ENCODE peak calls at places on chromosomes 3 and 15, in four cellular contexts. J, U, R and T are unnamed samples. For H3K4me1 and H3K9me3, the result is how much of the 10 kb centered on the place peaks cover.

GRCh38 chr15:92971081-92971480 is 71.0 kb downstream of the CHD2 start:
- DNase-seq in J (no peak), U (no peak), R (no peak), T (no peak)

GRCh38 chr3:127680790-127681189 is 8.0 kb downstream of the ABTB1 start:
- DNase-seq in J (peak), U (no peak), R (no peak), T (no peak)

GRCh38 chr3:172065967-172066762 is 26.8 kb downstream of the FNDC3B start:
- DNase-seq in J (no peak), U (peak), R (no peak), T (no peak)

GRCh38 chr15:39205506-39206371 is 375.1 kb upstream of the THBS1 start:
- DNase-seq in J (no peak), U (no peak), R (no peak), T (no peak)

GRCh38 chr3:46731795-46732194 is 14.1 kb upstream of the PRSS50 start:
- DNase-seq in J (no peak), U (no peak), R (no peak), T (no peak)

GRCh38 chr3:43817825-43818224 is 127.1 kb downstream of the ABHD5 start:
- DNase-seq in J (no peak), U (no peak), R (no peak), T (no peak)

GRCh38 chr3:145094355-145094941 is 1066.5 kb downstream of the PLOD2 start:
- DNase-seq in J (no peak), U (peak), R (peak), T (peak)

GRCh38 chr15:53448215-53449001 is 311.1 kb downstream of the WDR72 start:
- DNase-seq in J (no peak), U (no peak), R (no peak), T (no peak)

GRCh38 chr3:78659386-78659987 is 1108.3 kb downstream of the ROBO1 start:
- DNase-seq in J (peak), U (peak), R (peak), T (peak)

GRCh38 chr3:72614394-72615074 is 233.7 kb downstream of the SHQ1 start:
- DNase-seq in J (no peak), U (peak), R (no peak), T (no peak)

GRCh38 chr3:171108066-171108465 is 81.5 kb upstream of the SLC2A2 start:
- DNase-seq in J (no peak), U (no peak), R (peak), T (no peak)

GRCh38 chr3:51621091-51621892 is 49.8 kb upstream of the TEX264 start:
- DNase-seq in J (no peak), U (no peak), R (no peak), T (no peak)

GRCh38 chr3:99929409-99930139 is 111.9 kb downstream of the CMSS1 start:
- DNase-seq in J (no peak), U (peak), R (no peak), T (no peak)

GRCh38 chr3:99931059-99931458 is 113.4 kb downstream of the CMSS1 start:
- DNase-seq in J (no peak), U (no peak), R (no peak), T (no peak)

GRCh38 chr3:99925584-99925983 is 107.9 kb downstream of the CMSS1 start:
- DNase-seq in J (peak), U (peak), R (no peak), T (peak)

GRCh38 chr3:99928758-99929408 is 111.2 kb downstream of the CMSS1 start:
- DNase-seq in J (no peak), U (no peak), R (no peak), T (no peak)

GRCh38 chr3:99927651-99928390 is 110.2 kb downstream of the CMSS1 start:
- DNase-seq in J (no peak), U (no peak), R (no peak), T (no peak)
- H3K4me1 ChIP-seq in J (half or more), U (under half), R (under half), T (under half)

DNA sequence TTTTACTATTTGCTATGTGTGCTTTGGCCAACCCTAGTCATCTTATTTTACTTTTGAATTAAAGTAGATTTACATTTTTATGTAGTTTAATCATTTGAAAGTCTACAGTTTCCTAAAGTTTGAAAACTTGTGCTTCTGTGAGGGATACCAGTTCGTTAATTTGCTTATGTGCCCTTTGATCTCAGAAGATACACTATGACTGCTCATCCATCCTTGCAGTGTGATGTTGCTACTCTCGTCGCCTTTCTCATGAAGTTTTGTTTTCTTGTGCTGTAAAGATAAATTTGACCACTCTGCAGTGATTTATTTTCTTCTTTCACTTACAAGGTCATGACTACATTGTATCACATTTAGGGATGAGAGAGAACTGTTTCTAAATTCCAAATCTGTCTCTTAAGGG is 16.3 kb downstream of the SNRPN start:
- DNase-seq in J (no peak), U (no peak), R (no peak), T (no peak)
- H3K9me3 ChIP-seq in J (under half), U (under half), R (under half), T (under half)

DNA sequence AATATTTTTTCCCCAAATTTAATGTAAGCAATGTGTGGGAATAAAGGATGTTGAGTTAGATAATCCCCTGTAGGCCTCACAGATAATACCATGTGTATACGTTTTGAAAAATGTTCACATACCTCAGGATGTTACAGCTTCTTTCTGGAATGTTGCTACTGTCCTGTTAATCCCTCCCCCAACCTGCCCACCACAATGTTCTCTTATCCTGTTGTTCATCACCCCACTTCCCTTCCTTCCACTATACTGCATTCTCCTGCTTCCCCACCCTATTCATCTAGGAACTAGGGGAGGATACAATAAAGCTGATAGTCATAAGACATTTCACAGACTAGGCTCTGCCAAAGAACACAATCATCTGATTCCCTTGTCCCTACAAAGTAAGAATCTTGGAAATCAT is 92.1 kb downstream of the IGF2BP2 start:
- DNase-seq in J (no peak), U (no peak), R (no peak), T (peak)
- H3K4me1 ChIP-seq in J (under half), U (under half), R (under half), T (under half)

GRCh38 chr3:69408989-69409388 is 23.1 kb upstream of the FRMD4B start:
- DNase-seq in J (no peak), U (no peak), R (no peak), T (no peak)
- H3K9me3 ChIP-seq in J (under half), U (under half), R (under half), T (under half)

GRCh38 chr15:63509933-63510547 is 5.6 kb downstream of the USP3 start:
- DNase-seq in J (no peak), U (no peak), R (no peak), T (no peak)
- H3K4me1 ChIP-seq in J (half or more), U (under half), R (under half), T (under half)